ENCODE peak calls at places on chromosomes 13 and 19, in four cellular contexts. G, W, Y and S are unnamed samples.

GRCh38 chr13:46145950-46146349 is 36.0 kb downstream of the LCP1 start:
- DNase-seq in W (no peak), Y (no peak), G (no peak), S (no peak)

GRCh38 chr13:101416181-101417042 is at the start of gene NALCN:
- DNase-seq in Y (no peak), G (peak), W (peak), S (no peak)

GRCh38 chr19:2290441-2291184 is 8.6 kb upstream of the PEAK3 start:
- DNase-seq in G (peak), Y (no peak), W (peak), S (no peak)

GRCh38 chr13:97194473-97194872 is 27.7 kb upstream of the MBNL2 start:
- DNase-seq in G (no peak), W (no peak), Y (no peak), S (no peak)

GRCh38 chr19:45753548-45753947 is 15.5 kb downstream of the SIX5 start:
- DNase-seq in G (peak), W (peak), Y (no peak), S (no peak)

GRCh38 chr13:93397619-93398018 is 171.0 kb downstream of the GPC6 start:
- DNase-seq in G (no peak), Y (no peak), W (no peak), S (no peak)

GRCh38 chr19:13825489-13826475 is 30.5 kb downstream of the ZSWIM4 start:
- DNase-seq in G (peak), Y (no peak), W (peak), S (no peak)

GRCh38 chr19:3606690-3607289 is at the start of gene TBXA2R:
- DNase-seq in G (peak), Y (no peak), W (peak), S (no peak)

GRCh38 chr13:95075506-95075905 is 225.7 kb downstream of the ABCC4 start:
- DNase-seq in W (no peak), G (no peak), Y (no peak), S (no peak)

GRCh38 chr19:41698746-41699230 is 9.6 kb upstream of the CEACAM5 start:
- DNase-seq in W (no peak), G (no peak), Y (peak), S (no peak)

GRCh38 chr13:105552078-105552477 is 983.4 kb downstream of the EFNB2 start:
- DNase-seq in G (no peak), W (no peak), Y (peak), S (no peak)

GRCh38 chr19:58001895-58002369 is 688 bp downstream of the ZNF606 start:
- DNase-seq in Y (no peak), G (no peak), W (no peak), S (no peak)

GRCh38 chr19:11173516-11174155 is 18.1 kb upstream of the SPC24 start:
- DNase-seq in W (no peak), G (no peak), Y (no peak), S (no peak)

GRCh38 chr19:48810151-48810550 is 678 bp downstream of the BCAT2 start:
- DNase-seq in G (no peak), W (no peak), Y (no peak), S (no peak)

GRCh38 chr13:75178436-75178835 is 303.5 kb downstream of the TBC1D4 start:
- DNase-seq in G (no peak), W (no peak), Y (no peak), S (no peak)

GRCh38 chr19:42023121-42023942 is 29.3 kb upstream of the ATP1A3 start:
- DNase-seq in Y (no peak), G (peak), W (peak), S (no peak)

GRCh38 chr19:34236035-34236793 is 18.1 kb upstream of the GARRE1 start:
- DNase-seq in W (no peak), G (no peak), Y (no peak), S (peak)

GRCh38 chr19:13574933-13575332 is 68.7 kb upstream of the CACNA1A start:
- DNase-seq in G (peak), W (peak), Y (no peak), S (no peak)

GRCh38 chr19:47275866-47276461 is 1.3 kb downstream of the INAFM1 start:
- DNase-seq in W (no peak), G (no peak), Y (no peak), S (no peak)

GRCh38 chr13:23810842-23811241 is 78.4 kb downstream of the MIPEP start:
- DNase-seq in W (no peak), G (no peak), Y (no peak), S (no peak)

GRCh38 chr19:49637865-49638350 is 2.0 kb downstream of the RRAS start:
- DNase-seq in Y (peak), G (peak), W (peak), S (no peak)

GRCh38 chr19:14339741-14340140 is 41.5 kb upstream of the ADGRE5 start:
- DNase-seq in G (no peak), Y (no peak), W (no peak), S (no peak)

GRCh38 chr13:45142440-45143345 is 22.4 kb downstream of the GTF2F2 start:
- DNase-seq in W (peak), Y (no peak), G (no peak), S (no peak)

GRCh38 chr19:13133241-13133870 is 15.3 kb downstream of the NACC1 start:
- DNase-seq in W (no peak), Y (no peak), G (no peak), S (no peak)

GRCh38 chr19:19674315-19674714 is 5.7 kb downstream of the ZNF101 start:
- DNase-seq in Y (no peak), W (no peak), G (no peak), S (no peak)

GRCh38 chr19:19668230-19669012 is at the start of gene ZNF101:
- DNase-seq in Y (peak), W (peak), G (peak), S (peak)

GRCh38 chr19:19670070-19670551 is 1.5 kb downstream of the ZNF101 start:
- DNase-seq in G (peak), Y (no peak), W (peak), S (no peak)

GRCh38 chr19:19677579-19677978 is 8.9 kb downstream of the ZNF101 start:
- DNase-seq in Y (no peak), W (no peak), G (no peak), S (no peak)

DNA sequence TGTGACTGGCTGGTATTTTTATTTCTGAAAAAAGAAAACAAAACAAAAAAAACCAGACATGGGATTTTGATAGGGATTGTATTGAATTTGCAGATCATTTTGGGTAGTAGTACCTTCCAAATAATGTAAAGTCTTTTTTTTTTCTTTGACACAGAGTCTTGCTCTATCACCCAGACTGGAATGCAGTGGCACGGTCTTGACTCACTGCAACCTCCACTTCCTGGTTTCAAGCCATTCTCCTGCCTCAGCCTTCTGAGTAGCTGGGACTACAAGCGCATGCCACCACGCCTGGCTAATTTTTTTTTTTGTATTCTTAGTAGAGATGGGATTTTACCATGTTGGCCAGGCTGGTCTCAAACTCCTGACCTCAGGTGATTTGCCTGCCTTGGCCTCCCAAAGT is 4.2 kb downstream of the ZNF101 start:
- DNase-seq in Y (no peak), G (no peak), W (no peak), S (no peak)
- H3K27ac ChIP-seq in Y (no peak), G (no peak), W (no peak), S (no peak)

DNA sequence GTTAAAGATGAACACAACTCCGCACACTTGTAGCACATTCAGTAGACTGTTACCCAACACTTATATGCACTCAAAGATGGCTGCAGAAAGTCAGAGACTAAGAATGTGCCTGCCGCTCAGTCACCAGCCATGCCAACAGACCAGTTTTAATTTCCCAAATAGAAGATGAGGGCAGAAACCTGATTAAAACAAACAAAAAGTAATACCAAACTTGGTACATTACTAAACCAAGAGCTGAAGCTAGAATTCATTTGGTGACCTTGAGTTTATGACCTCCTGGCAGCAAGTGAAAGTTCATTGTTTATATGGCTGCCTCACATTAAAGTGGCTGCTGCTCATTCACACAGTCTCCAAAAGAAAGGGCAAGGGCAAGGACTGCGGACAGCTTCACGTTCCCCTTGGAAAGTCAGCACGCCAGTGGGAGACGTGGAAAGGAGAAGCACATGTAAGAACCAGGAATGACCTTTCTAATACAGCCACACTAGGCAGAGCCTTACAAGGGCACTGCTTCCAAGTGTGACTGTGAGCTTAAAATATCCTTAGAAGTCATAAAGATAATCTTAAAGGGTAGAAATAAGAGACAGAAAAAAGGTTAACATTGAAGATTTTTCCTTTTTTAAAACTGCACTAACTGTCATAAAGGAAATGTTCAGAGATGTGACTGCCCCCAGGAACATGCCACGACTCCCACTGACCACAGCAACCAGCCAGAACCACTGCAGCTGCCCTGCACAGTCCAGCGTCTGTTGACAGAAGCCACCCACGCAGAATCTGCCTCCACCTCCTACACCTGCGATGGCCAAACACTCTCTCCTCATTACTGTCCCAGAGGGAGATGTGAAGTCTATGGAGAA is 73.5 kb downstream of the STK24 start:
- DNase-seq in Y (no peak), W (no peak), G (no peak), S (no peak)
- H3K27ac ChIP-seq in Y (no peak), W (no peak), G (no peak), S (peak)

GRCh38 chr19:56139847-56140582 is 1.1 kb upstream of the ZNF444 start:
- DNase-seq in G (no peak), Y (no peak), W (no peak), S (no peak)
- H3K27ac ChIP-seq in G (peak), Y (peak), W (no peak), S (peak)

DNA sequence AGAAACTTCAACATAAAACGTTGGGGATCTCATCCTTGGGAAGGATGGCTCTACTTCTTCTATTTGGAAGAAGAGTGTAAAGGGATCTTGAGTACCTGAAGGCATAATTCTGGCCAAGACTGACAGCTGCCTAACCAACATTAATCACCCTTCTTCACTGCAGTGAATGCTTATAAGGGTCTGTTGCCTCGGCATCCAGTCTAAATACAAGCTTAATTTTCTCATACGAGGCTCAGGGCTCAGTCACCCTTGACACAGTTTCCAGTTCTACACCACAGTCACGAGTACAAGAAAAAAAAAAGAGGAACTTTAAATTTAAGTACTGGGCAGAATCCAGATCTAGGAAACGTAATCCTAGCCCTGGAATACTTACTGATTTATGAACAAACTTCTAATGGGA is 9.0 kb downstream of the FPR3 start:
- DNase-seq in Y (no peak), W (no peak), G (no peak), S (no peak)
- H3K27ac ChIP-seq in Y (peak), W (no peak), G (no peak), S (no peak)

GRCh38 chr13:27024062-27024461 is 147.5 kb downstream of the USP12 start:
- DNase-seq in G (no peak), W (no peak), Y (no peak), S (no peak)
- H3K27ac ChIP-seq in G (no peak), W (no peak), Y (no peak), S (no peak)